ENCODE peak calls at places on chromosomes 3 and 15, in five cellular contexts. D is SK-N-DZ; U is activated naive CD4-positive, alpha-beta T cell; V is IMR-90; O is Panc1. Q is an unnamed sample.

GRCh38 chr3:64027708-64028107 is 4.4 kb upstream of the PSMD6 start:
- DNase-seq in O (no peak), V (no peak), U (no peak), D (peak; percentile 88), Q (no peak)

GRCh38 chr15:90872481-90873184 is 4.2 kb downstream of the FURIN start:
- DNase-seq in O (no peak), V (peak; percentile 80), D (no peak), U (no peak), Q (peak; percentile 85)

GRCh38 chr15:70259030-70259424 is 161.3 kb upstream of the TLE3 start:
- DNase-seq in V (peak; percentile 62), O (no peak), D (peak; percentile 95), U (no peak), Q (peak; percentile 76)

GRCh38 chr3:4680881-4681300 is 187.7 kb downstream of the ITPR1 start:
- DNase-seq in D (no peak), V (peak; percentile 29), O (no peak), U (no peak), Q (peak; percentile 30)

GRCh38 chr3:32313723-32314473 is 75.4 kb downstream of the CMTM8 start:
- DNase-seq in V (peak; percentile 3), D (no peak), O (peak; percentile 17), U (no peak), Q (peak; percentile 31)

GRCh38 chr3:23819599-23820360 is 14.0 kb downstream of the UBE2E1 start:
- DNase-seq in U (no peak), V (no peak), D (no peak), O (no peak), Q (no peak)

GRCh38 chr3:12956316-12956660 is 114.9 kb upstream of the RPL32 start:
- DNase-seq in D (no peak), O (no peak), U (no peak), V (no peak), Q (no peak)

GRCh38 chr3:134373942-134374790 is at the start of gene AMOTL2:
- DNase-seq in O (peak; percentile 67), D (peak; percentile 84), V (peak; percentile 97), U (no peak), Q (peak; percentile 98)

GRCh38 chr3:193812078-193812725 is 219.2 kb downstream of the OPA1 start:
- DNase-seq in D (no peak), O (no peak), U (no peak), V (no peak), Q (no peak)

Q was measured in EH.